ENCODE peak calls at places on chromosomes 12 and 14, in eight cellular contexts. One of them, this sample, is unnamed.

GRCh38 chr12:93738199-93739058 is 61.3 kb downstream of the CRADD start:
- DNase-seq in WTC11: no peak
- DNase-seq in GM13977: no peak
- DNase-seq in astrocyte: no peak
- DNase-seq in nephron progenitor cell: no peak
- DNase-seq in HFF-Myc: no peak
- DNase-seq in A549: no peak
- DNase-seq in left lung: no peak
- DNase-seq in this sample: no peak

GRCh38 chr12:93979189-93979588 is 169.2 kb upstream of the PLXNC1 start:
- DNase-seq in HFF-Myc: no peak
- DNase-seq in astrocyte: peak; percentile 15
- DNase-seq in left lung: no peak
- DNase-seq in WTC11: no peak
- DNase-seq in nephron progenitor cell: no peak
- DNase-seq in A549: no peak
- DNase-seq in GM13977: peak; percentile 19
- DNase-seq in this sample: no peak

GRCh38 chr14:99425272-99425681 is 55.4 kb downstream of the SETD3 start:
- DNase-seq in HFF-Myc: no peak
- DNase-seq in astrocyte: no peak
- DNase-seq in GM13977: no peak
- DNase-seq in WTC11: no peak
- DNase-seq in nephron progenitor cell: no peak
- DNase-seq in A549: no peak
- DNase-seq in left lung: peak; percentile 87
- DNase-seq in this sample: no peak

GRCh38 chr12:19561411-19561961 is 122.2 kb downstream of the AEBP2 start:
- DNase-seq in GM13977: no peak
- DNase-seq in left lung: no peak
- DNase-seq in WTC11: no peak
- DNase-seq in nephron progenitor cell: no peak
- DNase-seq in A549: no peak
- DNase-seq in astrocyte: no peak
- DNase-seq in HFF-Myc: no peak
- DNase-seq in this sample: no peak

GRCh38 chr12:64633940-64634337 is 23.6 kb downstream of the RASSF3 start:
- DNase-seq in GM13977: no peak
- DNase-seq in HFF-Myc: no peak
- DNase-seq in nephron progenitor cell: no peak
- DNase-seq in A549: peak; percentile 58
- DNase-seq in WTC11: no peak
- DNase-seq in astrocyte: peak; percentile 69
- DNase-seq in left lung: peak; percentile 70
- DNase-seq in this sample: no peak

GRCh38 chr14:101905614-101906013 is 58.8 kb upstream of the DYNC1H1 start:
- DNase-seq in WTC11: no peak
- DNase-seq in astrocyte: no peak
- DNase-seq in A549: no peak
- DNase-seq in nephron progenitor cell: no peak
- DNase-seq in HFF-Myc: no peak
- DNase-seq in GM13977: no peak
- DNase-seq in left lung: no peak
- DNase-seq in this sample: no peak

GRCh38 chr14:74176404-74176788 is 62.9 kb upstream of the VSX2 start:
- DNase-seq in GM13977: no peak
- DNase-seq in left lung: no peak
- DNase-seq in WTC11: no peak
- DNase-seq in HFF-Myc: no peak
- DNase-seq in astrocyte: no peak
- DNase-seq in nephron progenitor cell: no peak
- DNase-seq in A549: no peak
- DNase-seq in this sample: no peak

GRCh38 chr14:83255015-83255726 is 1721.5 kb upstream of the SEL1L start:
- DNase-seq in A549: no peak
- DNase-seq in left lung: no peak
- DNase-seq in nephron progenitor cell: no peak
- DNase-seq in WTC11: no peak
- DNase-seq in GM13977: no peak
- DNase-seq in HFF-Myc: no peak
- DNase-seq in astrocyte: no peak
- DNase-seq in this sample: no peak

GRCh38 chr12:48937170-48937569 is 11.9 kb upstream of the FKBP11 start:
- DNase-seq in nephron progenitor cell: no peak
- DNase-seq in GM13977: no peak
- DNase-seq in left lung: peak; percentile 26
- DNase-seq in astrocyte: no peak
- DNase-seq in A549: no peak
- DNase-seq in WTC11: peak; percentile 32
- DNase-seq in HFF-Myc: no peak
- DNase-seq in this sample: no peak

GRCh38 chr12:29431516-29431915 is 50.5 kb upstream of the ERGIC2 start:
- DNase-seq in HFF-Myc: no peak
- DNase-seq in GM13977: no peak
- DNase-seq in nephron progenitor cell: no peak
- DNase-seq in astrocyte: no peak
- DNase-seq in A549: no peak
- DNase-seq in WTC11: no peak
- DNase-seq in left lung: no peak
- DNase-seq in this sample: no peak

GRCh38 chr12:96063046-96063445 is 27.7 kb upstream of the LTA4H start:
- DNase-seq in HFF-Myc: no peak
- DNase-seq in A549: peak; percentile 26
- DNase-seq in left lung: no peak
- DNase-seq in nephron progenitor cell: no peak
- DNase-seq in WTC11: no peak
- DNase-seq in GM13977: no peak
- DNase-seq in astrocyte: no peak
- DNase-seq in this sample: no peak

GRCh38 chr12:132677492-132677891 is 9.7 kb downstream of the POLE start:
- DNase-seq in GM13977: no peak
- DNase-seq in HFF-Myc: no peak
- DNase-seq in A549: no peak
- DNase-seq in WTC11: no peak
- DNase-seq in left lung: no peak
- DNase-seq in nephron progenitor cell: no peak
- DNase-seq in astrocyte: no peak
- DNase-seq in this sample: no peak

GRCh38 chr12:29066061-29066588 is 83.0 kb upstream of the FAR2 start:
- DNase-seq in WTC11: no peak
- DNase-seq in HFF-Myc: peak; percentile 40
- DNase-seq in A549: no peak
- DNase-seq in GM13977: no peak
- DNase-seq in left lung: no peak
- DNase-seq in nephron progenitor cell: no peak
- DNase-seq in astrocyte: peak; percentile 79
- DNase-seq in this sample: no peak

GRCh38 chr12:41521872-41522379 is 333.8 kb downstream of the PDZRN4 start:
- DNase-seq in nephron progenitor cell: no peak
- DNase-seq in GM13977: peak; percentile 14
- DNase-seq in astrocyte: peak; percentile 94
- DNase-seq in HFF-Myc: peak; percentile 88
- DNase-seq in A549: no peak
- DNase-seq in left lung: no peak
- DNase-seq in WTC11: no peak
- DNase-seq in this sample: no peak

GRCh38 chr12:109677323-109677722 is 36.3 kb upstream of the FAM222A start:
- DNase-seq in HFF-Myc: no peak
- DNase-seq in GM13977: no peak
- DNase-seq in WTC11: no peak
- DNase-seq in A549: no peak
- DNase-seq in left lung: no peak
- DNase-seq in nephron progenitor cell: no peak
- DNase-seq in astrocyte: no peak
- DNase-seq in this sample: no peak

GRCh38 chr12:11171953-11172675 is 1.1 kb downstream of the SMIM10L1 start:
- DNase-seq in WTC11: no peak
- DNase-seq in nephron progenitor cell: no peak
- DNase-seq in HFF-Myc: no peak
- DNase-seq in A549: peak; percentile 10
- DNase-seq in astrocyte: peak; percentile 27
- DNase-seq in left lung: no peak
- DNase-seq in GM13977: no peak
- DNase-seq in this sample: no peak

GRCh38 chr12:121288158-121288848 is 8.2 kb downstream of the CAMKK2 start:
- DNase-seq in HFF-Myc: no peak
- DNase-seq in nephron progenitor cell: no peak
- DNase-seq in astrocyte: no peak
- DNase-seq in left lung: no peak
- DNase-seq in WTC11: no peak
- DNase-seq in A549: no peak
- DNase-seq in GM13977: peak; percentile 50
- DNase-seq in this sample: no peak

DNA sequence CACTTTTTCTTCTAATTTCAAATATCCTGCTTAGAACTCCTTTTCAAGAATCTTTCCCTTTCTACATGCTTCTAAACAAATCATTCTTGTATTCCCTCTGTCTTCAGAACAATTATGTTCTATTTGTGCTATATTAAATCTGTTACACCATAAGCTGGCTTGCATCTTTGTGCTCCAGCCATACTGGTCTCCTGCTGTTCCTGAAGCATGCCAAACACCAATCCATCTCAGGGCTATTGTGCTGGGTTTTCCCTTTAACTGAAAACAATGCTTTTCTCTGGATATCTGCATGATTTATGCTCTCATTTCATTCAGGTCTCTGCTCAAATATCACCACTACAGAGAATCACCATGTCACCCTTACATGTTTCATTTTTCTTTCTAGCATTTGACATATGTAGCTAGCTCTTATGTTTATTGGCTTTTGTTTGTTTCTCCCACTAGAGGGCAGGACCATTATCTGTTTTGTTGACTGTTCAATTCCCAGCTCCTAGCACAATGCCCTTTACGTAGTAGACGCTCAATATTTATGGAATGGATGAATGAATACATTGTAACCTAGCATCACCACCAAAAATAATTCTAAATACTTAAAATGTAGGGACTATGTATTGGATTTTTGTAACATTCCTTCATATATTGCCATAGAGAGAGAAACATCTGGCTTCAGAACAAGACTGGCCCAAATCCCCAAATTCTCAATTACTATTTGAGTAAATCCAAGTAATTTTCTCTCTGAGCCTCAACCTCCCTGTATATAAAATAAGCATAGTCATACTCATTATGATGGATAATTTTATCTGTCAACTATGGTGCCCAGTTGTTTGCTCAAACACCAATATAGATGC is 302.0 kb upstream of the SYT1 start:
- DNase-seq in A549: no peak
- DNase-seq in WTC11: no peak
- DNase-seq in nephron progenitor cell: no peak
- DNase-seq in HFF-Myc: peak; percentile 2
- DNase-seq in left lung: no peak
- DNase-seq in GM13977: no peak
- DNase-seq in astrocyte: no peak
- DNase-seq in this sample: no peak
- TF ChIP-seq CTCF in A549: peak; percentile 53
- TF ChIP-seq CTCF in WTC11: peak; percentile 27
- TF ChIP-seq CTCF in nephron progenitor cell: peak; percentile 36
- TF ChIP-seq CTCF in HFF-Myc: peak; percentile 30
- TF ChIP-seq CTCF in left lung: no peak
- TF ChIP-seq CTCF in GM13977: peak; percentile 35
- TF ChIP-seq CTCF in astrocyte: peak; percentile 37
- TF ChIP-seq CTCF in this sample: peak; percentile 39

GRCh38 chr14:61927521-61927920 is 165.3 kb downstream of the SNAPC1 start:
- DNase-seq in astrocyte: peak; percentile 84
- DNase-seq in left lung: no peak
- DNase-seq in WTC11: no peak
- DNase-seq in HFF-Myc: no peak
- DNase-seq in nephron progenitor cell: no peak
- DNase-seq in A549: no peak
- DNase-seq in GM13977: no peak
- DNase-seq in this sample: no peak

GRCh38 chr14:61925732-61926445 is 163.7 kb downstream of the SNAPC1 start:
- DNase-seq in HFF-Myc: no peak
- DNase-seq in A549: no peak
- DNase-seq in WTC11: no peak
- DNase-seq in left lung: no peak
- DNase-seq in GM13977: no peak
- DNase-seq in astrocyte: peak; percentile 28
- DNase-seq in nephron progenitor cell: no peak
- DNase-seq in this sample: no peak

GRCh38 chr14:61923348-61923747 is 161.1 kb downstream of the SNAPC1 start:
- DNase-seq in A549: no peak
- DNase-seq in nephron progenitor cell: no peak
- DNase-seq in astrocyte: peak; percentile 6
- DNase-seq in WTC11: no peak
- DNase-seq in GM13977: no peak
- DNase-seq in left lung: no peak
- DNase-seq in HFF-Myc: no peak
- DNase-seq in this sample: no peak

GRCh38 chr14:61927015-61927414 is 164.8 kb downstream of the SNAPC1 start:
- DNase-seq in astrocyte: peak; percentile 73
- DNase-seq in WTC11: no peak
- DNase-seq in GM13977: no peak
- DNase-seq in A549: no peak
- DNase-seq in HFF-Myc: no peak
- DNase-seq in nephron progenitor cell: no peak
- DNase-seq in left lung: no peak
- DNase-seq in this sample: no peak

DNA sequence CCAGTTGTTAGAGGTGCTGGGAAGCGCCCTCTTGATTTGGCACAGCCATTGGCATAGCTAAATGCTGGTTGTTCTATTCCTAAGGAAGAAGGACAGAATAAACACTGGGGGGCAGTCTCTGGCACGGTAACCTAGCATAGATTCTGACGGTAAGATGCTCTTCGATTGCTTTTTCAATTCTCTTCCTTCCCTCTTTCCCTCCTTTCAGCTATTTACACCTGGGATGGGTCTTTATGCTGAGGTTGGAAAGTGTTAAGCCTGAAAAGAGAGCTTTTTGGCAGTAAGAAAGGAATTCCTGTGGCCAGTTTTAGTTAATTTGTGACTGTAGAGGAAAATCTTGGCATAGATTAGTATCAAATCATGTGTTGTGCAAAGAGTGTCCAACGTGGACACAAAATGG is 162.8 kb downstream of the SNAPC1 start:
- DNase-seq in nephron progenitor cell: no peak
- DNase-seq in HFF-Myc: no peak
- DNase-seq in GM13977: peak; percentile 17
- DNase-seq in left lung: no peak
- DNase-seq in WTC11: no peak
- DNase-seq in A549: no peak
- DNase-seq in astrocyte: peak; percentile 15
- DNase-seq in this sample: no peak
- TF ChIP-seq CTCF in nephron progenitor cell: peak; percentile 26
- TF ChIP-seq CTCF in HFF-Myc: peak; percentile 7
- TF ChIP-seq CTCF in GM13977: peak; percentile 59
- TF ChIP-seq CTCF in left lung: no peak
- TF ChIP-seq CTCF in WTC11: no peak
- TF ChIP-seq CTCF in A549: peak; percentile 13
- TF ChIP-seq CTCF in astrocyte: peak; percentile 25
- TF ChIP-seq CTCF in this sample: peak; percentile 12

GRCh38 chr12:79512068-79512467 is 178.7 kb downstream of the PAWR start:
- DNase-seq in WTC11: peak; percentile 72
- DNase-seq in left lung: no peak
- DNase-seq in GM13977: no peak
- DNase-seq in HFF-Myc: no peak
- DNase-seq in astrocyte: no peak
- DNase-seq in nephron progenitor cell: no peak
- DNase-seq in A549: no peak
- DNase-seq in this sample: no peak
- TF ChIP-seq CTCF in WTC11: peak; percentile 68
- TF ChIP-seq CTCF in left lung: no peak
- TF ChIP-seq CTCF in GM13977: peak; percentile 27
- TF ChIP-seq CTCF in HFF-Myc: peak; percentile 32
- TF ChIP-seq CTCF in astrocyte: peak; percentile 32
- TF ChIP-seq CTCF in nephron progenitor cell: no peak
- TF ChIP-seq CTCF in A549: peak; percentile 21
- TF ChIP-seq CTCF in this sample: peak; percentile 18

GRCh38 chr12:130818381-130819247 is 20.4 kb downstream of the STX2 start:
- DNase-seq in HFF-Myc: no peak
- DNase-seq in GM13977: peak; percentile 92
- DNase-seq in A549: peak; percentile 91
- DNase-seq in nephron progenitor cell: peak; percentile 87
- DNase-seq in WTC11: peak; percentile 90
- DNase-seq in left lung: peak; percentile 67
- DNase-seq in astrocyte: no peak
- DNase-seq in this sample: peak; percentile 80
- TF ChIP-seq CTCF in HFF-Myc: peak; percentile 40
- TF ChIP-seq CTCF in GM13977: peak; percentile 92
- TF ChIP-seq CTCF in A549: peak; percentile 94
- TF ChIP-seq CTCF in nephron progenitor cell: peak; percentile 91
- TF ChIP-seq CTCF in WTC11: peak; percentile 96
- TF ChIP-seq CTCF in left lung: peak; percentile 94
- TF ChIP-seq CTCF in astrocyte: peak; percentile 39
- TF ChIP-seq CTCF in this sample: peak; percentile 98